ENCODE peak calls at places on chromosomes 3 and 15, in five cellular contexts. E is naive thymus-derived CD4-positive, alpha-beta T cell; X is Caco-2; N is K562; S is left ventricle myocardium inferior. M is an unnamed sample. For H3K9me3, the result is how much of the 10 kb centered on the place peaks cover.

GRCh38 chr3:4720316-4721075 is 227.3 kb downstream of the ITPR1 start:
- DNase-seq in X (peak), N (peak), E (no peak), S (peak), M (no peak)

GRCh38 chr15:67290319-67290718 is 35.7 kb downstream of the IQCH start:
- DNase-seq in N (no peak), S (no peak), X (no peak), E (no peak), M (no peak)

GRCh38 chr3:185837409-185837808 is 12.6 kb upstream of the IGF2BP2 start:
- DNase-seq in X (no peak), E (no peak), S (no peak), N (no peak), M (no peak)

GRCh38 chr3:37183976-37184375 is 9.6 kb upstream of the LRRFIP2 start:
- DNase-seq in E (no peak), N (no peak), X (no peak), S (no peak), M (no peak)

GRCh38 chr3:184350618-184351017 is 10.8 kb downstream of the CLCN2 start:
- DNase-seq in E (no peak), X (no peak), N (no peak), S (no peak), M (no peak)

GRCh38 chr3:32392530-32393302 is 1.1 kb downstream of the CMTM7 start:
- DNase-seq in X (no peak), N (no peak), E (peak), S (peak), M (no peak)

GRCh38 chr3:9420850-9421549 is 23.6 kb downstream of the SETD5 start:
- DNase-seq in X (no peak), N (no peak), S (no peak), E (no peak), M (no peak)

GRCh38 chr3:32224047-32224446 is 14.4 kb upstream of the CMTM8 start:
- DNase-seq in E (no peak), N (no peak), S (no peak), X (no peak), M (no peak)

GRCh38 chr3:182133752-182134151 is 422.0 kb downstream of the SOX2 start:
- DNase-seq in S (no peak), X (no peak), N (no peak), E (no peak), M (no peak)

GRCh38 chr3:159417761-159418160 is 570.9 kb upstream of the IL12A start:
- DNase-seq in N (no peak), X (no peak), S (no peak), E (no peak), M (no peak)

GRCh38 chr3:12005951-12006625 is 1.9 kb downstream of the SYN2 start:
- DNase-seq in S (no peak), X (no peak), N (no peak), E (no peak), M (no peak)

GRCh38 chr15:92853222-92853621 is 46.9 kb upstream of the CHD2 start:
- DNase-seq in E (no peak), N (no peak), X (no peak), S (no peak), M (no peak)

GRCh38 chr15:34161329-34161953 is 48.5 kb downstream of the KATNBL1 start:
- DNase-seq in X (no peak), E (no peak), N (no peak), S (no peak), M (no peak)

GRCh38 chr15:98906712-98907083 is 100.9 kb downstream of the PGPEP1L start:
- DNase-seq in S (peak), N (no peak), E (no peak), X (no peak), M (no peak)

GRCh38 chr3:138348950-138349739 is 766 bp downstream of the MRAS start:
- DNase-seq in E (no peak), S (no peak), N (peak), X (peak), M (no peak)

GRCh38 chr3:112084980-112085697 is 1.1 kb upstream of the C3orf52 start:
- DNase-seq in X (peak), N (no peak), S (no peak), E (no peak), M (no peak)

GRCh38 chr3:125163739-125164601 is 48.6 kb downstream of the SLC12A8 start:
- DNase-seq in S (no peak), X (peak), E (no peak), N (no peak), M (no peak)

GRCh38 chr3:43093974-43094373 is 11.9 kb downstream of the POMGNT2 start:
- DNase-seq in X (no peak), S (no peak), N (no peak), E (no peak), M (no peak)

GRCh38 chr15:58840048-58840447 is 68.9 kb downstream of the MINDY2 start:
- DNase-seq in E (no peak), X (no peak), N (no peak), S (no peak), M (no peak)

GRCh38 chr15:82064824-82065223 is 19.0 kb upstream of the MEX3B start:
- DNase-seq in X (no peak), S (no peak), E (no peak), N (no peak), M (no peak)

GRCh38 chr15:82060817-82061216 is 15.0 kb upstream of the MEX3B start:
- DNase-seq in N (no peak), E (no peak), S (no peak), X (no peak), M (no peak)

GRCh38 chr15:82058517-82059204 is 12.8 kb upstream of the MEX3B start:
- DNase-seq in N (no peak), X (no peak), E (no peak), S (no peak), M (no peak)

GRCh38 chr15:82063055-82063454 is 17.2 kb upstream of the MEX3B start:
- DNase-seq in X (no peak), N (no peak), S (no peak), E (no peak), M (no peak)

GRCh38 chr15:82062479-82062878 is 16.7 kb upstream of the MEX3B start:
- DNase-seq in N (no peak), X (no peak), E (no peak), S (no peak), M (no peak)
- H3K9me3 ChIP-seq in N (under half), X (under half), E (under half), S (under half), M (under half)

GRCh38 chr15:45885801-45886200 is 251.0 kb downstream of the SQOR start:
- DNase-seq in X (no peak), N (no peak), E (no peak), S (no peak), M (no peak)

GRCh38 chr15:45884289-45884688 is 249.5 kb downstream of the SQOR start:
- DNase-seq in N (no peak), S (no peak), E (no peak), X (no peak), M (no peak)

GRCh38 chr15:45884755-45885445 is 250.1 kb downstream of the SQOR start:
- DNase-seq in X (no peak), N (no peak), S (no peak), E (no peak), M (no peak)
- H3K9me3 ChIP-seq in X (under half), N (under half), S (under half), E (under half), M (under half)

DNA sequence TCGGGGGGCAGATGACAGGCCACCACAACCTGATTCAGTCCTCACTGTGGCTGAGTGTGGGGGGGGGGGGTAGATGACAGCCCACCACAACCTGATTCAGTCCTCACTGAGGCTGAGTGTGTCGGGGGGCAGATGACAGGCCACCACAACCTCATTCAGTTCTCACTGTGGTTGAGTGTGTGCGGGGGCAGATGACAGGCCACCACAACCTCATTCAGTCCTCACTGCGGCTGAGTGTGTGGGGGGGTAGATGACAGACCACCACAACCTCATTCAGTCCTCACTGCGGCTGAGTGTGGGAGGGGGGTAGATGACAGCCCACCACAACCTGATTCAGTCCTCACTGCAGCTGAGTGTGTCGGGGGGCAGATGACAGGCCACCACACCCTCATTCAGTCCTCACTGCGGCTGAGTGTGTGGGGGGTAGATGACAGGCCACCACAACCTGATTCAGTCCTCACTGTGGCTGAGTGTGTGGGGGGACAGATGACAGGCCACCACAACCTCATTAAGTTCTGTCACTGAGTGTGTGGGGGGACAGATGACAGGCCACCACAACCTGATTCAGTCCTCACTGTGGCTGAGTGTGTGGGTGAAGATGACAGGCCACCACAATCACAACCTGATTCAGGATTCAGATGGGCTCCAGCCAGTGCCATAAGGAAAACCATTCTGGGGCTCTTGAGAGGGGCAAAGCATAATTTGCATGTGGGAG is 16.9 kb downstream of the ZNF717 start:
- DNase-seq in E (no peak), X (no peak), S (no peak), N (no peak), M (no peak)
- H3K9me3 ChIP-seq in E (under half), X (under half), S (half or more), N (under half), M (under half)

DNA sequence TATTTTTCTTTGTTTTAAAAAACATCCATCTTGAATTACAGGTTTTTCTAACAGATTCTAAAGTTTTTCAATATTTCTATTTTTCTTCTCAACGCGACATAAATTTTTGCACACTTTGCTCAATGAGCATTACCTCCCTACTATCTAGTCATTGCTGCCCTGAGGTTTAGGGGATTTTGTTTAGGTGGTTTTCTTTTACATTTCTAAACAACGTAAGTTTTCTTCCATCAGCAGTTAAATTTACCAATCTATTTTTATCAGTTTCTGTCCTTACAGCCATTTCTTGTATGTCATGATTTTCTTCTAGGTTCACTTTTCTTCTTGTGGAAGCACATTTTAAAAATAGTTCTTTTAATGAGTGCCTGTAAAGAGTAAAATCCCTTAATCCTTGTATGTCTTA is 49.2 kb upstream of the CCR2 start:
- DNase-seq in S (no peak), X (no peak), E (no peak), N (no peak), M (no peak)
- H3K9me3 ChIP-seq in S (under half), X (under half), E (under half), N (under half), M (under half)

DNA sequence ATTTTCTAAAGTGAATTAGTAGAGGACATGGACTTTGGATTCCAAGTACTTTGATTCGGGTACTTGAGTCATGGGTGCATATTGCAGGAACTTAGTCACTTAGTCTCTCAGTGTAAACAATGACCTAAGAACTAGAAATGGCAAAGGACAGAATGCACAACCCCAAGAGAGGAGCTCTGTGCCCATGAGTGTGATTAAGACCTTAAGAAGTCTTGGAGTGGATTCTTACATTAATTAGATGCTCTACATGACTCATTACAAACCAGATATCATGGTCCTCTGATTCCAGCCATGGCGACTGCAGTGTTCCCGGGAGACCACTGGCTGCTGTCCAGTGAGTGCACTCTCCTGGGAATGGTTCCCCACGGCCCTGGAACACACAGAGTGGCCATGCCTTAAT is 251.5 kb downstream of the GABRG3 start:
- DNase-seq in N (no peak), S (no peak), X (no peak), E (no peak), M (no peak)
- H3K9me3 ChIP-seq in N (under half), S (under half), X (under half), E (under half), M (under half)

GRCh38 chr3:44729384-44729910 is at the start of gene ZNF501:
- DNase-seq in S (peak), E (peak), N (peak), X (peak), M (peak)
- H3K9me3 ChIP-seq in S (half or more), E (under half), N (under half), X (under half), M (under half)

M was measured in T-helper 17 cell.